ENCODE peak calls at places on chromosomes 11 and 22, in seven cellular contexts. One of them, this sample, is unnamed.

GRCh38 chr11:7585816-7586215 is 72.0 kb downstream of the PPFIBP2 start:
- DNase-seq in AG10803: peak; percentile 64
- DNase-seq in SW480: no peak
- DNase-seq in cardiac fibroblast: no peak
- DNase-seq in C1 segment of cervical spinal cord: no peak
- DNase-seq in NCI-H1930: no peak
- DNase-seq in stimulated activated effector memory CD8-positive, alpha-beta T cell treated with anti-CD3 and anti-CD28 coated beads, Interleukin-12 subunit alpha, Interleukin-12 subunit beta, amount 100 ng/mL, for 72 hours: no peak
- DNase-seq in this sample: no peak

GRCh38 chr11:34682822-34683221 is 61.9 kb downstream of the EHF start:
- DNase-seq in AG10803: peak; percentile 24
- DNase-seq in SW480: peak; percentile 78
- DNase-seq in cardiac fibroblast: no peak
- DNase-seq in C1 segment of cervical spinal cord: no peak
- DNase-seq in NCI-H1930: no peak
- DNase-seq in stimulated activated effector memory CD8-positive, alpha-beta T cell treated with anti-CD3 and anti-CD28 coated beads, Interleukin-12 subunit alpha, Interleukin-12 subunit beta, amount 100 ng/mL, for 72 hours: no peak
- DNase-seq in this sample: no peak

GRCh38 chr22:40694409-40694808 is 15.1 kb downstream of the MCHR1 start:
- DNase-seq in AG10803: peak; percentile 31
- DNase-seq in SW480: no peak
- DNase-seq in cardiac fibroblast: peak; percentile 48
- DNase-seq in C1 segment of cervical spinal cord: no peak
- DNase-seq in NCI-H1930: no peak
- DNase-seq in stimulated activated effector memory CD8-positive, alpha-beta T cell treated with anti-CD3 and anti-CD28 coated beads, Interleukin-12 subunit alpha, Interleukin-12 subunit beta, amount 100 ng/mL, for 72 hours: no peak
- DNase-seq in this sample: no peak

GRCh38 chr11:10931761-10932700 is 74.2 kb upstream of the ZBED5 start:
- DNase-seq in AG10803: no peak
- DNase-seq in SW480: no peak
- DNase-seq in cardiac fibroblast: peak; percentile 42
- DNase-seq in C1 segment of cervical spinal cord: no peak
- DNase-seq in NCI-H1930: no peak
- DNase-seq in stimulated activated effector memory CD8-positive, alpha-beta T cell treated with anti-CD3 and anti-CD28 coated beads, Interleukin-12 subunit alpha, Interleukin-12 subunit beta, amount 100 ng/mL, for 72 hours: no peak
- DNase-seq in this sample: peak; percentile 32

GRCh38 chr11:45411221-45411946 is 125.2 kb upstream of the SYT13 start:
- DNase-seq in AG10803: peak; percentile 48
- DNase-seq in SW480: no peak
- DNase-seq in cardiac fibroblast: peak; percentile 47
- DNase-seq in C1 segment of cervical spinal cord: no peak
- DNase-seq in NCI-H1930: no peak
- DNase-seq in stimulated activated effector memory CD8-positive, alpha-beta T cell treated with anti-CD3 and anti-CD28 coated beads, Interleukin-12 subunit alpha, Interleukin-12 subunit beta, amount 100 ng/mL, for 72 hours: no peak
- DNase-seq in this sample: peak; percentile 37

GRCh38 chr11:61378713-61379313 is 13.6 kb upstream of the TMEM216 start:
- DNase-seq in AG10803: peak; percentile 98
- DNase-seq in SW480: no peak
- DNase-seq in cardiac fibroblast: peak; percentile 97
- DNase-seq in C1 segment of cervical spinal cord: no peak
- DNase-seq in NCI-H1930: no peak
- DNase-seq in stimulated activated effector memory CD8-positive, alpha-beta T cell treated with anti-CD3 and anti-CD28 coated beads, Interleukin-12 subunit alpha, Interleukin-12 subunit beta, amount 100 ng/mL, for 72 hours: no peak
- DNase-seq in this sample: no peak

GRCh38 chr11:83007909-83008580 is 63.7 kb downstream of the RAB30 start:
- DNase-seq in AG10803: no peak
- DNase-seq in SW480: no peak
- DNase-seq in cardiac fibroblast: peak; percentile 48
- DNase-seq in C1 segment of cervical spinal cord: no peak
- DNase-seq in NCI-H1930: no peak
- DNase-seq in stimulated activated effector memory CD8-positive, alpha-beta T cell treated with anti-CD3 and anti-CD28 coated beads, Interleukin-12 subunit alpha, Interleukin-12 subunit beta, amount 100 ng/mL, for 72 hours: no peak
- DNase-seq in this sample: no peak

GRCh38 chr11:56637500-56637899 is 4.7 kb downstream of the OR5AP2 start:
- DNase-seq in AG10803: no peak
- DNase-seq in SW480: peak; percentile 82
- DNase-seq in cardiac fibroblast: no peak
- DNase-seq in C1 segment of cervical spinal cord: no peak
- DNase-seq in NCI-H1930: no peak
- DNase-seq in stimulated activated effector memory CD8-positive, alpha-beta T cell treated with anti-CD3 and anti-CD28 coated beads, Interleukin-12 subunit alpha, Interleukin-12 subunit beta, amount 100 ng/mL, for 72 hours: no peak
- DNase-seq in this sample: no peak

GRCh38 chr11:4606231-4607015 is 1.6 kb downstream of the TRIM68 start:
- DNase-seq in AG10803: peak; percentile 39
- DNase-seq in SW480: no peak
- DNase-seq in cardiac fibroblast: peak; percentile 42
- DNase-seq in C1 segment of cervical spinal cord: no peak
- DNase-seq in NCI-H1930: no peak
- DNase-seq in stimulated activated effector memory CD8-positive, alpha-beta T cell treated with anti-CD3 and anti-CD28 coated beads, Interleukin-12 subunit alpha, Interleukin-12 subunit beta, amount 100 ng/mL, for 72 hours: no peak
- DNase-seq in this sample: no peak

GRCh38 chr22:33975841-33976240 is 55.6 kb upstream of the LARGE1 start:
- DNase-seq in AG10803: no peak
- DNase-seq in SW480: no peak
- DNase-seq in cardiac fibroblast: no peak
- DNase-seq in C1 segment of cervical spinal cord: no peak
- DNase-seq in NCI-H1930: no peak
- DNase-seq in stimulated activated effector memory CD8-positive, alpha-beta T cell treated with anti-CD3 and anti-CD28 coated beads, Interleukin-12 subunit alpha, Interleukin-12 subunit beta, amount 100 ng/mL, for 72 hours: no peak
- DNase-seq in this sample: no peak

GRCh38 chr22:39176673-39177455 is 24.4 kb upstream of the CBX7 start:
- DNase-seq in AG10803: no peak
- DNase-seq in SW480: no peak
- DNase-seq in cardiac fibroblast: no peak
- DNase-seq in C1 segment of cervical spinal cord: no peak
- DNase-seq in NCI-H1930: no peak
- DNase-seq in stimulated activated effector memory CD8-positive, alpha-beta T cell treated with anti-CD3 and anti-CD28 coated beads, Interleukin-12 subunit alpha, Interleukin-12 subunit beta, amount 100 ng/mL, for 72 hours: no peak
- DNase-seq in this sample: no peak

GRCh38 chr11:128467610-128468041 is 119.7 kb downstream of the ETS1 start:
- DNase-seq in AG10803: peak; percentile 98
- DNase-seq in SW480: peak; percentile 93
- DNase-seq in cardiac fibroblast: peak; percentile 88
- DNase-seq in C1 segment of cervical spinal cord: no peak
- DNase-seq in NCI-H1930: no peak
- DNase-seq in stimulated activated effector memory CD8-positive, alpha-beta T cell treated with anti-CD3 and anti-CD28 coated beads, Interleukin-12 subunit alpha, Interleukin-12 subunit beta, amount 100 ng/mL, for 72 hours: no peak
- DNase-seq in this sample: no peak

GRCh38 chr22:37678372-37678771 is 2.9 kb downstream of the LGALS1 start:
- DNase-seq in AG10803: no peak
- DNase-seq in SW480: no peak
- DNase-seq in cardiac fibroblast: no peak
- DNase-seq in C1 segment of cervical spinal cord: no peak
- DNase-seq in NCI-H1930: no peak
- DNase-seq in stimulated activated effector memory CD8-positive, alpha-beta T cell treated with anti-CD3 and anti-CD28 coated beads, Interleukin-12 subunit alpha, Interleukin-12 subunit beta, amount 100 ng/mL, for 72 hours: no peak
- DNase-seq in this sample: no peak

This sample was measured in glutamatergic neuron.